ENCODE peak calls at places on chromosomes 16 and 17, in four cellular contexts. One of them, this sample, is unnamed.

GRCh38 chr16:8848231-8848938 is 20.4 kb downstream of the CARHSP1 start:
- DNase-seq in T-helper 1 cell: no peak
- DNase-seq in lower leg skin: peak; percentile 81
- DNase-seq in Caco-2: no peak
- DNase-seq in this sample: no peak

GRCh38 chr16:84024854-84025253 is 17.7 kb downstream of the SLC38A8 start:
- DNase-seq in T-helper 1 cell: no peak
- DNase-seq in lower leg skin: no peak
- DNase-seq in Caco-2: no peak
- DNase-seq in this sample: no peak

GRCh38 chr17:16085066-16085699 is 85.6 kb downstream of the TTC19 start:
- DNase-seq in T-helper 1 cell: no peak
- DNase-seq in lower leg skin: no peak
- DNase-seq in Caco-2: no peak
- DNase-seq in this sample: no peak

GRCh38 chr16:8537691-8538342 is 52.5 kb downstream of the TMEM114 start:
- DNase-seq in T-helper 1 cell: no peak
- DNase-seq in lower leg skin: no peak
- DNase-seq in Caco-2: no peak
- DNase-seq in this sample: no peak

GRCh38 chr17:4948997-4949320 is 629 bp upstream of the PFN1 start:
- DNase-seq in T-helper 1 cell: peak; percentile 60
- DNase-seq in lower leg skin: peak; percentile 96
- DNase-seq in Caco-2: peak; percentile 81
- DNase-seq in this sample: peak; percentile 67

GRCh38 chr17:76124582-76125390 is 16.3 kb downstream of the FOXJ1 start:
- DNase-seq in T-helper 1 cell: no peak
- DNase-seq in lower leg skin: no peak
- DNase-seq in Caco-2: no peak
- DNase-seq in this sample: no peak

GRCh38 chr17:31393749-31394146 is 2.3 kb downstream of the RAB11FIP4 start:
- DNase-seq in T-helper 1 cell: no peak
- DNase-seq in lower leg skin: peak; percentile 49
- DNase-seq in Caco-2: no peak
- DNase-seq in this sample: no peak

GRCh38 chr17:44865231-44865660 is 17.6 kb downstream of the HIGD1B start:
- DNase-seq in T-helper 1 cell: peak; percentile 31
- DNase-seq in lower leg skin: peak; percentile 89
- DNase-seq in Caco-2: peak; percentile 72
- DNase-seq in this sample: peak; percentile 41

GRCh38 chr17:43085489-43085888 is 39.7 kb downstream of the BRCA1 start:
- DNase-seq in T-helper 1 cell: no peak
- DNase-seq in lower leg skin: no peak
- DNase-seq in Caco-2: no peak
- DNase-seq in this sample: no peak

GRCh38 chr17:42180411-42180921 is 476 bp downstream of the KCNH4 start:
- DNase-seq in T-helper 1 cell: no peak
- DNase-seq in lower leg skin: no peak
- DNase-seq in Caco-2: no peak
- DNase-seq in this sample: no peak

GRCh38 chr17:980406-981291 is 1.1 kb upstream of the NXN start:
- DNase-seq in T-helper 1 cell: peak; percentile 63
- DNase-seq in lower leg skin: peak; percentile 94
- DNase-seq in Caco-2: peak; percentile 83
- DNase-seq in this sample: peak; percentile 62

GRCh38 chr16:67571981-67572431 is 9.7 kb downstream of the CTCF start:
- DNase-seq in T-helper 1 cell: no peak
- DNase-seq in lower leg skin: no peak
- DNase-seq in Caco-2: no peak
- DNase-seq in this sample: no peak

GRCh38 chr16:50680907-50681885 is at the start of gene SNX20:
- DNase-seq in T-helper 1 cell: peak; percentile 38
- DNase-seq in lower leg skin: peak; percentile 87
- DNase-seq in Caco-2: peak; percentile 19
- DNase-seq in this sample: peak; percentile 43

GRCh38 chr16:80198995-80199299 is 341.8 kb upstream of the DYNLRB2 start:
- DNase-seq in T-helper 1 cell: no peak
- DNase-seq in lower leg skin: no peak
- DNase-seq in Caco-2: no peak
- DNase-seq in this sample: no peak